ENCODE peak calls at places on chromosome 3, in six cellular contexts. K is left cardiac atrium, D is breast epithelium, P is left colon, H is astrocyte of the spinal cord, E is mucosa of gallbladder. I is an unnamed sample.
A peak's percentile ranks its signal among the peaks of the same experiment; 100 is the strongest.

GRCh38 chr3:10521772-10522441 is 16.5 kb upstream of the ATP2B2 start:
- DNase-seq in K (no peak), D (no peak), P (no peak), H (no peak), E (no peak), I (no peak)

GRCh38 chr3:38119248-38119544 is 17.7 kb downstream of the ACAA1 start:
- DNase-seq in K (no peak), D (no peak), P (no peak), H (no peak), E (no peak), I (no peak)

GRCh38 chr3:105364113-105364512 is 2.6 kb upstream of the ALCAM start:
- DNase-seq in K (no peak), D (no peak), P (no peak), H (peak; percentile 71), E (no peak), I (no peak)

GRCh38 chr3:115804722-115805121 is 181.4 kb downstream of the GAP43 start:
- DNase-seq in K (no peak), D (no peak), P (no peak), H (peak; percentile 91), E (no peak), I (no peak)

GRCh38 chr3:23421811-23422510 is 218.8 kb downstream of the UBE2E2 start:
- DNase-seq in K (no peak), D (no peak), P (no peak), H (no peak), E (no peak), I (no peak)

GRCh38 chr3:31079691-31080090 is 185.2 kb upstream of the GADL1 start:
- DNase-seq in K (no peak), D (no peak), P (no peak), H (no peak), E (no peak), I (no peak)

GRCh38 chr3:87771338-87772059 is 287.3 kb downstream of the CGGBP1 start:
- DNase-seq in K (peak; percentile 20), D (no peak), P (peak; percentile 22), H (no peak), E (peak; percentile 23), I (no peak)

GRCh38 chr3:133595341-133595740 is 21.9 kb downstream of the CDV3 start:
- DNase-seq in K (no peak), D (no peak), P (no peak), H (no peak), E (no peak), I (no peak)

GRCh38 chr3:41320953-41321641 is 121.8 kb downstream of the CTNNB1 start:
- DNase-seq in K (no peak), D (no peak), P (no peak), H (no peak), E (no peak), I (no peak)

GRCh38 chr3:30793755-30794154 is 100.7 kb downstream of the GADL1 start:
- DNase-seq in K (no peak), D (no peak), P (no peak), H (no peak), E (no peak), I (no peak)